ENCODE peak calls at places on chromosomes 12 and 14, in four cellular contexts. N is A549, O is K562, Z is GM12878. R is an unnamed sample.

GRCh38 chr12:252634-253033 is 10.0 kb downstream of the SLC6A13 start:
- DNase-seq in Z (no peak), O (no peak), N (no peak), R (no peak)

GRCh38 chr14:90585106-90585505 is 188.3 kb downstream of the CALM1 start:
- DNase-seq in Z (no peak), N (no peak), O (no peak), R (no peak)

GRCh38 chr12:81835783-81836182 is 76.6 kb upstream of the PPFIA2 start:
- DNase-seq in O (no peak), N (no peak), Z (no peak), R (no peak)

GRCh38 chr14:20667957-20668356 is 16.4 kb upstream of the RNASE4 start:
- DNase-seq in N (no peak), Z (peak), O (no peak), R (no peak)

GRCh38 chr12:27291862-27292261 is 40.8 kb upstream of the BMAL2 start:
- DNase-seq in N (no peak), Z (no peak), O (no peak), R (no peak)

GRCh38 chr12:53096089-53096741 is 1.3 kb upstream of the IGFBP6 start:
- DNase-seq in O (no peak), N (no peak), Z (no peak), R (peak)

GRCh38 chr12:6154730-6155459 is 30.4 kb upstream of the VWF start:
- DNase-seq in Z (no peak), N (no peak), O (no peak), R (no peak)

GRCh38 chr14:76784266-76784874 is 23.1 kb downstream of the VASH1 start:
- DNase-seq in Z (no peak), O (no peak), N (no peak), R (no peak)

GRCh38 chr14:64788706-64789105 is 84.5 kb downstream of the PLEKHG3 start:
- DNase-seq in Z (no peak), O (no peak), N (peak), R (peak)

GRCh38 chr14:92499216-92499615 is 14.4 kb upstream of the RIN3 start:
- DNase-seq in N (no peak), Z (no peak), O (no peak), R (no peak)

GRCh38 chr12:90036641-90037040 is 328.0 kb upstream of the ATP2B1 start:
- DNase-seq in Z (no peak), N (no peak), O (no peak), R (peak)

GRCh38 chr14:62097824-62098223 is 335.6 kb downstream of the SNAPC1 start:
- DNase-seq in O (no peak), N (no peak), Z (no peak), R (no peak)

GRCh38 chr12:104381721-104382480 is 74.8 kb upstream of the CHST11 start:
- DNase-seq in O (peak), Z (peak), N (peak), R (peak)

GRCh38 chr12:104384141-104384880 is 72.4 kb upstream of the CHST11 start:
- DNase-seq in O (no peak), N (no peak), Z (no peak), R (no peak)

GRCh38 chr12:104386461-104386860 is 70.3 kb upstream of the CHST11 start:
- DNase-seq in N (no peak), Z (no peak), O (peak), R (no peak)

GRCh38 chr12:104385510-104385909 is 71.2 kb upstream of the CHST11 start:
- DNase-seq in O (no peak), Z (no peak), N (no peak), R (no peak)

GRCh38 chr12:104387190-104387589 is 69.6 kb upstream of the CHST11 start:
- DNase-seq in O (peak), N (no peak), Z (no peak), R (peak)
- TF ChIP-seq BHLHE40 in O (no peak), N (no peak), Z (no peak), R (no peak)

GRCh38 chr14:53193193-53193592 is 40.1 kb upstream of the DDHD1 start:
- DNase-seq in N (no peak), O (no peak), Z (no peak), R (peak)

GRCh38 chr14:53186532-53186931 is 33.4 kb upstream of the DDHD1 start:
- DNase-seq in Z (no peak), O (no peak), N (no peak), R (no peak)

GRCh38 chr14:53187921-53188463 is 34.9 kb upstream of the DDHD1 start:
- DNase-seq in N (no peak), Z (no peak), O (no peak), R (no peak)

GRCh38 chr14:53192023-53192422 is 38.9 kb upstream of the DDHD1 start:
- DNase-seq in Z (no peak), N (no peak), O (no peak), R (no peak)

DNA sequence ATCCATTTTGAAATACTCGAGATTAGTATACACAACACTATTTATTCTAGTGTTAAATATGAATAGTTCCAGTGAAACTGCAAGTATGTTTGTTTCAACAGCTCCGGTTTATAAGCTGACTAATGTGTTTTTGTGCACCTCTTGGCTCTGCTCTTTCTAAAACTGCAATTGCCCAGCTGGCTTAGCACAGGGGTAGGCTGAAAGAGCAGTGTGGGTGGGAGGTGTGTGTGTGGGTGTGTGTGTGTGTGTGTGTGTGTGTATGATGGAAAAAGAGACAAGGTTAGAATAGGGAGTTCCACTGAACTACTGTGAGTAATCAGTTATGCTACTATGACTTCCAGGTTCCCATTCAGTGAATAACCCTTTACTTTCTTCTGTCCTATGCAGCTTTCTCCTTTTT is 37.8 kb upstream of the DDHD1 start:
- DNase-seq in N (no peak), O (no peak), Z (no peak), R (peak)
- TF ChIP-seq ELK1 in N (no peak), O (no peak), Z (no peak), R (no peak)

GRCh38 chr14:102906616-102907302 is 15.7 kb upstream of the AMN start:
- DNase-seq in N (no peak), O (no peak), Z (no peak), R (no peak)
- TF ChIP-seq POLR2A in N (no peak), O (no peak), Z (peak), R (no peak)

DNA sequence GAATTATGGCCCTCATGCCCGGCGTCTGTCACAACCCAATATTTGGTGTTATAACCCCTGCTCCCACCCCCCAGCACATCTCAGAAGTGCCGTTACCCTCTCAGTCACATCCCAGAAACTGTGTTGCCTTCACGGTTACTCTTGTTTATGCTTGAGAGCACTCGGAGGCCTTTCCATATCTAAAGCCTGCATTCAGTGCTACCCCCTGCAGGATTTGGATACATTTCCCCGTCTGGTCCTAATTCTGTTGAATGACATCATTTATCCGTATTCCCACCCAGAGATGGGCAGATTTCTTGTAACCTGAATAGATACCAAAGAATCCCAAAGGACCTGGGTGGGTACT is 19.1 kb upstream of the FOS start:
- DNase-seq in N (peak), Z (no peak), O (peak), R (peak)
- TF ChIP-seq BHLHE40 in N (no peak), Z (no peak), O (no peak), R (no peak)

GRCh38 chr12:106888348-106888970 is 67.2 kb upstream of the TMEM263 start:
- DNase-seq in N (no peak), O (no peak), Z (no peak), R (no peak)
- TF ChIP-seq ELK1 in N (no peak), O (no peak), Z (no peak), R (no peak)